ENCODE peak calls at places on chromosome 10, in ten cellular contexts. One of them, this sample, is unnamed.

GRCh38 chr10:13099666-13100348 is at the start of gene OPTN:
- DNase-seq in HTR-8/SVneo: peak
- DNase-seq in SHP77: peak
- DNase-seq in activated CD4-positive, CD25-positive, alpha-beta regulatory T cell treated with anti-CD3 and anti-CD28 coated beads, Interleukin-2, amount 50 U/mL, for 16 hours: peak
- DNase-seq in HEK293T: peak
- DNase-seq in A549: peak
- DNase-seq in amniotic epithelial cell: peak
- DNase-seq in GM03348: peak
- DNase-seq in HL-60: no peak
- DNase-seq in H54: peak
- DNase-seq in this sample: peak

GRCh38 chr10:89663144-89663543 is 18.1 kb upstream of the PANK1 start:
- DNase-seq in HTR-8/SVneo: no peak
- DNase-seq in SHP77: no peak
- DNase-seq in activated CD4-positive, CD25-positive, alpha-beta regulatory T cell treated with anti-CD3 and anti-CD28 coated beads, Interleukin-2, amount 50 U/mL, for 16 hours: no peak
- DNase-seq in HEK293T: no peak
- DNase-seq in A549: no peak
- DNase-seq in amniotic epithelial cell: no peak
- DNase-seq in GM03348: no peak
- DNase-seq in HL-60: no peak
- DNase-seq in H54: no peak
- DNase-seq in this sample: no peak

GRCh38 chr10:101841826-101842225 is 1.8 kb downstream of the KCNIP2 start:
- DNase-seq in HTR-8/SVneo: no peak
- DNase-seq in SHP77: no peak
- DNase-seq in activated CD4-positive, CD25-positive, alpha-beta regulatory T cell treated with anti-CD3 and anti-CD28 coated beads, Interleukin-2, amount 50 U/mL, for 16 hours: no peak
- DNase-seq in HEK293T: no peak
- DNase-seq in A549: no peak
- DNase-seq in amniotic epithelial cell: no peak
- DNase-seq in GM03348: no peak
- DNase-seq in HL-60: no peak
- DNase-seq in H54: no peak
- DNase-seq in this sample: no peak

GRCh38 chr10:35276918-35277317 is 59.4 kb upstream of the CCNY start:
- DNase-seq in HTR-8/SVneo: no peak
- DNase-seq in SHP77: no peak
- DNase-seq in activated CD4-positive, CD25-positive, alpha-beta regulatory T cell treated with anti-CD3 and anti-CD28 coated beads, Interleukin-2, amount 50 U/mL, for 16 hours: no peak
- DNase-seq in HEK293T: no peak
- DNase-seq in A549: no peak
- DNase-seq in amniotic epithelial cell: peak
- DNase-seq in GM03348: no peak
- DNase-seq in HL-60: no peak
- DNase-seq in H54: no peak
- DNase-seq in this sample: no peak

GRCh38 chr10:51918921-51919325 is 219.5 kb upstream of the CSTF2T start:
- DNase-seq in HTR-8/SVneo: no peak
- DNase-seq in SHP77: no peak
- DNase-seq in activated CD4-positive, CD25-positive, alpha-beta regulatory T cell treated with anti-CD3 and anti-CD28 coated beads, Interleukin-2, amount 50 U/mL, for 16 hours: no peak
- DNase-seq in HEK293T: no peak
- DNase-seq in A549: no peak
- DNase-seq in amniotic epithelial cell: peak
- DNase-seq in GM03348: no peak
- DNase-seq in HL-60: no peak
- DNase-seq in H54: no peak
- DNase-seq in this sample: no peak

GRCh38 chr10:126734015-126734414 is 63.5 kb upstream of the C10orf90 start:
- DNase-seq in HTR-8/SVneo: no peak
- DNase-seq in SHP77: no peak
- DNase-seq in activated CD4-positive, CD25-positive, alpha-beta regulatory T cell treated with anti-CD3 and anti-CD28 coated beads, Interleukin-2, amount 50 U/mL, for 16 hours: no peak
- DNase-seq in HEK293T: no peak
- DNase-seq in A549: no peak
- DNase-seq in amniotic epithelial cell: no peak
- DNase-seq in GM03348: no peak
- DNase-seq in HL-60: no peak
- DNase-seq in H54: no peak
- DNase-seq in this sample: no peak

GRCh38 chr10:84135836-84136235 is 3.5 kb upstream of the GHITM start:
- DNase-seq in HTR-8/SVneo: no peak
- DNase-seq in SHP77: no peak
- DNase-seq in activated CD4-positive, CD25-positive, alpha-beta regulatory T cell treated with anti-CD3 and anti-CD28 coated beads, Interleukin-2, amount 50 U/mL, for 16 hours: no peak
- DNase-seq in HEK293T: no peak
- DNase-seq in A549: no peak
- DNase-seq in amniotic epithelial cell: no peak
- DNase-seq in GM03348: no peak
- DNase-seq in HL-60: no peak
- DNase-seq in H54: no peak
- DNase-seq in this sample: no peak

GRCh38 chr10:102504179-102504975 is 605 bp downstream of the SUFU start:
- DNase-seq in HTR-8/SVneo: no peak
- DNase-seq in SHP77: no peak
- DNase-seq in activated CD4-positive, CD25-positive, alpha-beta regulatory T cell treated with anti-CD3 and anti-CD28 coated beads, Interleukin-2, amount 50 U/mL, for 16 hours: no peak
- DNase-seq in HEK293T: peak
- DNase-seq in A549: no peak
- DNase-seq in amniotic epithelial cell: peak
- DNase-seq in GM03348: peak
- DNase-seq in HL-60: peak
- DNase-seq in H54: no peak
- DNase-seq in this sample: peak

GRCh38 chr10:97383159-97383558 is 18.0 kb downstream of the RRP12 start:
- DNase-seq in HTR-8/SVneo: no peak
- DNase-seq in SHP77: no peak
- DNase-seq in activated CD4-positive, CD25-positive, alpha-beta regulatory T cell treated with anti-CD3 and anti-CD28 coated beads, Interleukin-2, amount 50 U/mL, for 16 hours: no peak
- DNase-seq in HEK293T: no peak
- DNase-seq in A549: no peak
- DNase-seq in amniotic epithelial cell: no peak
- DNase-seq in GM03348: no peak
- DNase-seq in HL-60: no peak
- DNase-seq in H54: no peak
- DNase-seq in this sample: no peak

GRCh38 chr10:114334301-114334700 is 70.0 kb downstream of the AFAP1L2 start:
- DNase-seq in HTR-8/SVneo: no peak
- DNase-seq in SHP77: no peak
- DNase-seq in activated CD4-positive, CD25-positive, alpha-beta regulatory T cell treated with anti-CD3 and anti-CD28 coated beads, Interleukin-2, amount 50 U/mL, for 16 hours: no peak
- DNase-seq in HEK293T: no peak
- DNase-seq in A549: no peak
- DNase-seq in amniotic epithelial cell: no peak
- DNase-seq in GM03348: peak
- DNase-seq in HL-60: no peak
- DNase-seq in H54: no peak
- DNase-seq in this sample: no peak

GRCh38 chr10:84924131-84924530 is 595.7 kb downstream of the CCSER2 start:
- DNase-seq in HTR-8/SVneo: no peak
- DNase-seq in SHP77: no peak
- DNase-seq in activated CD4-positive, CD25-positive, alpha-beta regulatory T cell treated with anti-CD3 and anti-CD28 coated beads, Interleukin-2, amount 50 U/mL, for 16 hours: no peak
- DNase-seq in HEK293T: no peak
- DNase-seq in A549: no peak
- DNase-seq in amniotic epithelial cell: no peak
- DNase-seq in GM03348: no peak
- DNase-seq in HL-60: no peak
- DNase-seq in H54: no peak
- DNase-seq in this sample: no peak

GRCh38 chr10:28532223-28532508 is 752 bp upstream of the WAC start:
- DNase-seq in HTR-8/SVneo: no peak
- DNase-seq in SHP77: no peak
- DNase-seq in activated CD4-positive, CD25-positive, alpha-beta regulatory T cell treated with anti-CD3 and anti-CD28 coated beads, Interleukin-2, amount 50 U/mL, for 16 hours: no peak
- DNase-seq in HEK293T: peak
- DNase-seq in A549: no peak
- DNase-seq in amniotic epithelial cell: peak
- DNase-seq in GM03348: peak
- DNase-seq in HL-60: no peak
- DNase-seq in H54: no peak
- DNase-seq in this sample: peak

GRCh38 chr10:130360826-130361311 is 224.7 kb downstream of the GLRX3 start:
- DNase-seq in HTR-8/SVneo: no peak
- DNase-seq in SHP77: peak
- DNase-seq in activated CD4-positive, CD25-positive, alpha-beta regulatory T cell treated with anti-CD3 and anti-CD28 coated beads, Interleukin-2, amount 50 U/mL, for 16 hours: no peak
- DNase-seq in HEK293T: no peak
- DNase-seq in A549: no peak
- DNase-seq in amniotic epithelial cell: no peak
- DNase-seq in GM03348: no peak
- DNase-seq in HL-60: no peak
- DNase-seq in H54: no peak
- DNase-seq in this sample: no peak

GRCh38 chr10:4678023-4678950 is 147.7 kb upstream of the AKR1E2 start:
- DNase-seq in HTR-8/SVneo: no peak
- DNase-seq in SHP77: no peak
- DNase-seq in activated CD4-positive, CD25-positive, alpha-beta regulatory T cell treated with anti-CD3 and anti-CD28 coated beads, Interleukin-2, amount 50 U/mL, for 16 hours: no peak
- DNase-seq in HEK293T: no peak
- DNase-seq in A549: peak
- DNase-seq in amniotic epithelial cell: peak
- DNase-seq in GM03348: peak
- DNase-seq in HL-60: no peak
- DNase-seq in H54: no peak
- DNase-seq in this sample: peak

GRCh38 chr10:76554478-76554877 is 1083.1 kb downstream of the KCNMA1 start:
- DNase-seq in HTR-8/SVneo: no peak
- DNase-seq in SHP77: no peak
- DNase-seq in activated CD4-positive, CD25-positive, alpha-beta regulatory T cell treated with anti-CD3 and anti-CD28 coated beads, Interleukin-2, amount 50 U/mL, for 16 hours: no peak
- DNase-seq in HEK293T: no peak
- DNase-seq in A549: no peak
- DNase-seq in amniotic epithelial cell: no peak
- DNase-seq in GM03348: no peak
- DNase-seq in HL-60: no peak
- DNase-seq in H54: no peak
- DNase-seq in this sample: no peak

GRCh38 chr10:102285134-102285533 is 39.8 kb downstream of the GBF1 start:
- DNase-seq in HTR-8/SVneo: no peak
- DNase-seq in SHP77: no peak
- DNase-seq in activated CD4-positive, CD25-positive, alpha-beta regulatory T cell treated with anti-CD3 and anti-CD28 coated beads, Interleukin-2, amount 50 U/mL, for 16 hours: no peak
- DNase-seq in HEK293T: no peak
- DNase-seq in A549: no peak
- DNase-seq in amniotic epithelial cell: no peak
- DNase-seq in GM03348: no peak
- DNase-seq in HL-60: no peak
- DNase-seq in H54: no peak
- DNase-seq in this sample: no peak

GRCh38 chr10:30228638-30229037 is 120.4 kb downstream of the MTPAP start:
- DNase-seq in HTR-8/SVneo: no peak
- DNase-seq in SHP77: no peak
- DNase-seq in activated CD4-positive, CD25-positive, alpha-beta regulatory T cell treated with anti-CD3 and anti-CD28 coated beads, Interleukin-2, amount 50 U/mL, for 16 hours: no peak
- DNase-seq in HEK293T: no peak
- DNase-seq in A549: no peak
- DNase-seq in amniotic epithelial cell: no peak
- DNase-seq in GM03348: peak
- DNase-seq in HL-60: no peak
- DNase-seq in H54: no peak
- DNase-seq in this sample: no peak

GRCh38 chr10:89466599-89467035 is 52.2 kb downstream of the IFIT5 start:
- DNase-seq in HTR-8/SVneo: peak
- DNase-seq in SHP77: peak
- DNase-seq in activated CD4-positive, CD25-positive, alpha-beta regulatory T cell treated with anti-CD3 and anti-CD28 coated beads, Interleukin-2, amount 50 U/mL, for 16 hours: no peak
- DNase-seq in HEK293T: peak
- DNase-seq in A549: peak
- DNase-seq in amniotic epithelial cell: peak
- DNase-seq in GM03348: peak
- DNase-seq in HL-60: no peak
- DNase-seq in H54: peak
- DNase-seq in this sample: peak

This sample was measured in A172.